ENCODE peak calls at places on chromosomes 3 and 15, in six cellular contexts. O is suprapubic skin, R is mucosa of descending colon, P is uterus, J is fibroblast of lung, G is fibroblast of pulmonary artery. Z is an unnamed sample.

GRCh38 chr3:23809840-23810341 is 4.1 kb downstream of the UBE2E1 start:
- DNase-seq in O (no peak), R (no peak), P (no peak), J (no peak), G (no peak), Z (no peak)

GRCh38 chr15:71677352-71677751 is 133.0 kb upstream of the NR2E3 start:
- DNase-seq in O (no peak), R (no peak), P (no peak), J (no peak), G (no peak), Z (no peak)

GRCh38 chr3:35946121-35946856 is 307.0 kb downstream of the ARPP21 start:
- DNase-seq in O (no peak), R (no peak), P (no peak), J (peak), G (peak), Z (no peak)

GRCh38 chr3:13644341-13645082 is 95.6 kb downstream of the FBLN2 start:
- DNase-seq in O (no peak), R (no peak), P (no peak), J (peak), G (no peak), Z (no peak)

GRCh38 chr3:27878012-27878383 is 155.9 kb upstream of the EOMES start:
- DNase-seq in O (no peak), R (no peak), P (no peak), J (no peak), G (no peak), Z (no peak)

GRCh38 chr3:183449791-183450190 is 21.4 kb upstream of the MCF2L2 start:
- DNase-seq in O (no peak), R (no peak), P (no peak), J (no peak), G (no peak), Z (no peak)

GRCh38 chr3:23667536-23668429 is 138.0 kb upstream of the UBE2E1 start:
- DNase-seq in O (no peak), R (no peak), P (no peak), J (no peak), G (no peak), Z (no peak)

GRCh38 chr3:186476044-186476468 is 68.1 kb downstream of the CRYGS start:
- DNase-seq in O (no peak), R (no peak), P (no peak), J (peak), G (peak), Z (no peak)

GRCh38 chr15:43998607-43999006 is 171.8 kb downstream of the WDR76 start:
- DNase-seq in O (no peak), R (peak), P (no peak), J (peak), G (peak), Z (peak)

GRCh38 chr15:62390793-62391543 is 225.9 kb upstream of the C2CD4B start:
- DNase-seq in O (peak), R (peak), P (peak), J (peak), G (peak), Z (peak)

GRCh38 chr15:68712886-68713285 is 107.8 kb downstream of the ANP32A start:
- DNase-seq in O (no peak), R (no peak), P (no peak), J (no peak), G (no peak), Z (no peak)

GRCh38 chr3:73052857-73053256 is 8.6 kb upstream of the EBLN2 start:
- DNase-seq in O (no peak), R (no peak), P (no peak), J (no peak), G (no peak), Z (no peak)

GRCh38 chr15:69414702-69415161 is 583 bp downstream of the KIF23 start:
- DNase-seq in O (no peak), R (peak), P (peak), J (peak), G (peak), Z (peak)

GRCh38 chr15:95606551-95606950 is 723.9 kb upstream of the NR2F2 start:
- DNase-seq in O (no peak), R (no peak), P (no peak), J (no peak), G (no peak), Z (no peak)

GRCh38 chr3:143810866-143811265 is 37.4 kb downstream of the SLC9A9 start:
- DNase-seq in O (no peak), R (no peak), P (no peak), J (no peak), G (no peak), Z (no peak)

GRCh38 chr15:72936237-72936636 is 116.0 kb upstream of the NEO1 start:
- DNase-seq in O (no peak), R (no peak), P (no peak), J (no peak), G (no peak), Z (no peak)

GRCh38 chr15:36601952-36602351 is 22.5 kb downstream of the CDIN1 start:
- DNase-seq in O (no peak), R (no peak), P (no peak), J (no peak), G (no peak), Z (no peak)
- H3K4me3 ChIP-seq in O (no peak), R (no peak), P (no peak), J (no peak), G (peak), Z (no peak)

DNA sequence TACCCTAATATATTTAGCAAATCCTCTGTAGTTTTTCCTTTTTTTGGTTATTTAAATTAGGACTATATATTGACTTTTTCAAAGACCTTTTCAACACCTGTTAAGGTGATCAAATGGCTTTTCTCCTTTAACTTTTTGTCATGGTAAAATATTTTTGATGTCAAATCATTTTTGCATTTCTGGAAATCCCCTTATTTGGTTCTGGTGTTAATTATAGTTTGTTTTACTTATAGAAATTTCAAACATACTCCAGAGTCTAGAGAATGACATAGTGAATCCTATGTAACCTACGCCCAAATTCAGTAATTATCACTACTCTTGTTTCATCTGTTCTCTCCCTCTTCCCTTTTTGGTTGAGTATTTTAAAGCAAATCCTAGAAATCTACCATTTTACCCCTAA is 121.3 kb upstream of the TBL1XR1 start:
- DNase-seq in O (no peak), R (no peak), P (no peak), J (no peak), G (no peak), Z (no peak)
- H3K4me3 ChIP-seq in O (no peak), R (no peak), P (no peak), J (no peak), G (no peak), Z (no peak)

DNA sequence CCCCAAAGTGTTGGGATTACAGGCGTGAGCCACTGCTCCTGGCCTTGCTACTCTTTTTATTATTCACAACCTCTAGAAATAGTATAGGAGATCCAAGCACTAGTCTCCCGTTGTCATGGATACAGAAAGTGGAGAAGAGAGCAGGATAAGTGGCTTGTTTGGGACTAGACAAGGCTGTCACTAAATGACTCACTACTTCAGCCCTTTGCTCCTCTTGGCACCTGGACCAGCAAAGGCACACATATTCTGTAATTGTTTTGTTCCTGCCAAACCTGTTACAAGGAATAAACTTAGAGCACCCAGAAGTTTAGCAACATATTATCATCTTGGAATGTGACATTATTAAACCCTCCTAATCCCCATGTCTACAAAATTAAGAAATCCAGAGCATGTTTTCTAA is 427.2 kb upstream of the THBS1 start:
- DNase-seq in O (no peak), R (no peak), P (no peak), J (no peak), G (no peak), Z (no peak)
- H3K4me3 ChIP-seq in O (no peak), R (no peak), P (no peak), J (no peak), G (no peak), Z (no peak)

GRCh38 chr3:180656406-180656805 is 22.9 kb downstream of the CCDC39 start:
- DNase-seq in O (no peak), R (no peak), P (no peak), J (no peak), G (no peak), Z (no peak)

GRCh38 chr3:180657094-180657493 is 22.2 kb downstream of the CCDC39 start:
- DNase-seq in O (no peak), R (no peak), P (no peak), J (no peak), G (no peak), Z (no peak)
- H3K4me3 ChIP-seq in O (no peak), R (no peak), P (no peak), J (peak), G (no peak), Z (no peak)

DNA sequence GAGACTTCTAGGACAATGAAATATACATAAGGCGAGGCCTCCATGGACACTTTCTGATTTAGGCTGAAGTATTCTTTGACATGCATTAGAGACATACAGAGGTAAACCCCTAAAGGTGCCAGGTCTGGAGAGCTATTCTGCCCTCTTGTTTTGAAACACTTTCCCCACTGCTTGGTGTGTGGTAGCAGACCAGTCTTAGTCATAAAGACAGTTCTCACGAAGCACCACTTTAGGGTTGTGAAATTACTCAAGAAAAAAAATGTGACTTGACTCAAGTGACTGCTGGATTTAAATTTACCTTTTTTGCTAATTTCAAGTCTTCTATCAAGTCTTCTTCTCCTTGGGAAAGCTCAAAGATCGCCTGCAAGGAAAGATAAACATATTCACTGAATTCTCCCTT is 48.5 kb downstream of the ARHGEF3 start:
- DNase-seq in O (no peak), R (no peak), P (no peak), J (no peak), G (peak), Z (no peak)
- H3K4me3 ChIP-seq in O (no peak), R (no peak), P (no peak), J (no peak), G (no peak), Z (no peak)

GRCh38 chr15:94258246-94258645 is 26.9 kb downstream of the MCTP2 start:
- DNase-seq in O (no peak), R (no peak), P (no peak), J (no peak), G (no peak), Z (no peak)
- H3K4me3 ChIP-seq in O (no peak), R (no peak), P (no peak), J (no peak), G (no peak), Z (no peak)

GRCh38 chr3:158732856-158733200 is 571 bp upstream of the RARRES1 start:
- DNase-seq in O (no peak), R (peak), P (no peak), J (no peak), G (no peak), Z (no peak)
- H3K4me3 ChIP-seq in O (peak), R (peak), P (peak), J (peak), G (peak), Z (peak)

DNA sequence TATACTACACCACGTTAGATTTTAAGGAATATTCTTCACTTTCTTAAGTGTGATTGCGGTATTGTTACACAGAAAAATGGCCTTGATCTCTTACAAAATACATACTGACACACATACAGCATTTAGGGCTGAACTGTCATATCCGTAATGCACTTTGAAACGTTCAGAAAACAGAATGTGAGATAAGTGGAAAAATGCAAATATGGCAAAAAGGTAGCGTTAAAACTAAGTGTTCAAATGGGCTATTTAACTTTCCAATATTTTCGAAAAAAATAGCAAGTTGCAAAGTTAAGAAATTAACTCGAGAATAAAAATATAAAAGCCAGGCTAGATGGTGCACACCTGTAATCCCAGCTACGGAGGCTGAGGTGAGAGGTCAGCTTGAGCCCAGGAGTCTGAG is 1.7 kb downstream of the ZNF280D start:
- DNase-seq in O (no peak), R (no peak), P (no peak), J (no peak), G (no peak), Z (no peak)
- H3K4me3 ChIP-seq in O (peak), R (no peak), P (no peak), J (peak), G (peak), Z (no peak)